ENCODE peak calls at places on chromosomes 6 and 20, in four cellular contexts. S is SK-N-SH, X is pancreas, D is sigmoid colon. R is an unnamed sample.
A peak's percentile ranks its signal among the peaks of the same experiment; 100 is the strongest.

GRCh38 chr20:47318027-47318595 is 38.4 kb downstream of the ZMYND8 start:
- DNase-seq in D (peak; percentile 82), S (no peak), X (no peak), R (no peak)

GRCh38 chr6:145904878-145905277 is 59.3 kb downstream of the SHPRH start:
- DNase-seq in D (no peak), S (no peak), X (no peak), R (no peak)

GRCh38 chr20:25287631-25288290 is 39.9 kb downstream of the PYGB start:
- DNase-seq in D (peak; percentile 18), S (no peak), X (peak; percentile 21), R (no peak)

GRCh38 chr6:111871725-111872520 is 1.3 kb downstream of the FYN start:
- DNase-seq in X (no peak), S (peak; percentile 71), D (peak; percentile 72), R (no peak)

GRCh38 chr20:37314617-37315292 is 25.3 kb downstream of the MANBAL start:
- DNase-seq in X (no peak), D (peak; percentile 85), S (peak; percentile 78), R (no peak)

GRCh38 chr20:12715371-12715770 is 293.4 kb upstream of the SPTLC3 start:
- DNase-seq in X (no peak), S (no peak), D (no peak), R (no peak)

GRCh38 chr20:21377701-21378100 is 19.6 kb downstream of the NKX2-4 start:
- DNase-seq in D (no peak), S (no peak), X (no peak), R (no peak)

GRCh38 chr6:169253745-169254238 is at the start of gene THBS2:
- DNase-seq in D (peak; percentile 92), X (no peak), S (no peak), R (no peak)

DNA sequence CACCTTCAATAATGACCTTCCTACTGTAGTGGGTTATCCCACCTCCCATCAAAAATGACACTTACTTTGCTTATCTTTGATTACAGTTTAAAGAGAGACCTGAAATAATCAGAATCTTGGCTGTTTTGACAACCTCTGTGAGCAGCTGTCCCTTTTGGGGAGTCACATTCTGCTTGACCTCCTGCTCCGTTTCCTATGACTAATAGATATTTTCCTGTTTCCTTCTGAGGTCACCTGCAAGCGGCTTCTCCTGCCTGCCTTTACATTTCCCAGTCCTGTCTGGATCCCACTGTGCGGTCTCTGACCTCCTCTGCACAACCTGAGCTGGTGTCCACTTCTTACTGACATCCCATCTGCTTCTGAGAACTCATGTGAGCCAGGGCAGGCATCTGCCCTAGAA is 54.2 kb downstream of the TRAM2 start:
- DNase-seq in D (no peak), X (no peak), S (no peak), R (no peak)
- H3K4me1 ChIP-seq in D (peaks cover 32% of the 10 kb centered on the region), X (no peaks in the 10 kb centered on the region), S (peaks cover 45% of the 10 kb centered on the region), R (no peaks in the 10 kb centered on the region)

DNA sequence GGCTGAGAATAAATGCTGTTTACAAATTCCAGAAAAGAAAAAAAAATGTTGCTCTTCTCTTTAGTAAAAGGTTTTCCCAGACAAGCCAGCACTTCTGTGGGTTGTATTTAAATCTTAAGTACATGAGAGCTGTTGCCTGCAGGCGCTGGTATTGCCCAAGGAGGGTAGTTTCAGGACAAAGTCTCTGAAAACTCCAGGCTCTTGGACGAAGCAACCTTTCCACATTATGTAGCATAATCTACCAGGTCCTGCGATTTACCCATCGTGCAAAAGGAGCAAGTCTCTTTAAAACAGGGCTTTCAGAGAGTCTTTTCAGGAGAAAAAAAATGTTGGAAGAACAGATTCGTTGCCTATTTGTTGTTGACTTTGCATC is 65.6 kb downstream of the PLG start:
- DNase-seq in X (no peak), S (no peak), D (no peak), R (no peak)
- TF ChIP-seq CTCF in X (no peak), S (no peak), D (no peak), R (no peak)

DNA sequence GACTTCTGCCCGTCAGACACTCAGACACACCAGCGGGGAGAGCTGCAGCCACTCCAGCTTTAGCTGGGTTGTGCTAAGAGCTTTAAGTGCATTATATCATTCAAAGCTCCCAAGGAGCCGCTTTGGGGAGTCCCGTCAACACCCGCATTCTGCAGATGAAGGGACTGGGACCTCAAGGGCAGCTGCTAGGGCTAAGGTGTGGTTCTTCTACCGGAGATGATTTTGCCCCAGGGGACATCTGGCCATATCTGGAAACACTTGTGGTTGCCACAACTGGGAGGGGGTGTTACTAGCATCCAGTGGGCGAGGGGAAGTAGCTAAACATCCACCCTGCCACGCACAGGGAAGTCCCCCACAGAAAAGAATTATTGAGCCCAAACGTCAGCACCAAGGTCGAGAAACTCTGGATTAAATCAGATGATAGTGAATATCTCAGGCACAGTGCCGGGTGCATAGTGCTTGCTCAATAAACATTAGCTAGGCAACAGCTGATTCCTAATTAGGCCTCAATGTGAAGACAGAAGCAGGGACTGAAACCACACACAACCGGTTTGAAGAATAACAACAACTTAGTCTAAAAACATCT is 29.6 kb downstream of the PMEPA1 start:
- DNase-seq in D (no peak), S (no peak), X (no peak), R (no peak)
- H3K27ac ChIP-seq in D (no peak overlapping the region), S (no peak overlapping the region), X (no peak overlapping the region), R (no peak overlapping the region)

DNA sequence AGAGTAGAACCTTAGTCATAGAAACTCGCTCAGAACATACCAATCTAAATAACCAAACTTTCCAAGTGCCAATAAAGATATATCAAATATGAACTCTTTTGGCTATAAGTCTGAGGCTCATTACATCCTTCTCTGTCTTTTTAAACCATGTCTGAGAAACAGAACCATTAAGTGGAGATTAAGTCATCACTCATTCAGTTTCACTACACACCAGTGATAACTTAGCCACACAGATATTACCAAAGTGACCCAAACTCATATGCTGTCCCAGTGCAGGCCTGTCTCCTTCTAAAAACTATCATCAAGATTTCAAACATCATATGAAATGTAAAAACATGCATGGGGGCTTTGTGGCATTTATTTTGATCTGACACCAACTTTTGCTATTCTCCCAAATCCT is 12.0 kb downstream of the GCLC start:
- DNase-seq in S (no peak), X (no peak), D (no peak), R (no peak)
- H3K4me1 ChIP-seq in S (peaks cover 7% of the 10 kb centered on the region), X (peaks cover 15% of the 10 kb centered on the region), D (peaks cover 69% of the 10 kb centered on the region), R (no peaks in the 10 kb centered on the region)

GRCh38 chr6:128712898-128713297 is 170.0 kb upstream of the LAMA2 start:
- DNase-seq in X (no peak), D (no peak), S (no peak), R (no peak)
- TF ChIP-seq CTCF in X (no peak), D (no peak), S (no peak), R (no peak)

GRCh38 chr20:23879328-23879798 is at the start of gene CST5:
- DNase-seq in S (no peak), D (no peak), X (no peak), R (no peak)
- H3K27ac ChIP-seq in S (no peak within 1 kb of the TSS), D (no peak within 1 kb of the TSS), X (peak within 1 kb of the TSS; percentile 36), R (no peak within 1 kb of the TSS)

GRCh38 chr6:53338304-53338703 is 10.4 kb downstream of the ELOVL5 start:
- DNase-seq in X (no peak), S (no peak), D (no peak), R (no peak)

GRCh38 chr6:53339424-53339823 is 9.3 kb downstream of the ELOVL5 start:
- DNase-seq in S (no peak), X (no peak), D (no peak), R (no peak)

GRCh38 chr6:53343092-53343491 is 5.7 kb downstream of the ELOVL5 start:
- DNase-seq in S (no peak), X (no peak), D (no peak), R (no peak)

GRCh38 chr6:53342210-53342609 is 6.5 kb downstream of the ELOVL5 start:
- DNase-seq in D (no peak), S (no peak), X (no peak), R (no peak)

GRCh38 chr6:53340536-53340935 is 8.2 kb downstream of the ELOVL5 start:
- DNase-seq in X (no peak), D (no peak), S (no peak), R (no peak)
- H3K4me1 ChIP-seq in X (no peaks in the 10 kb centered on the region), D (peaks cover 41% of the 10 kb centered on the region), S (peaks cover 19% of the 10 kb centered on the region), R (peaks cover 71% of the 10 kb centered on the region)

DNA sequence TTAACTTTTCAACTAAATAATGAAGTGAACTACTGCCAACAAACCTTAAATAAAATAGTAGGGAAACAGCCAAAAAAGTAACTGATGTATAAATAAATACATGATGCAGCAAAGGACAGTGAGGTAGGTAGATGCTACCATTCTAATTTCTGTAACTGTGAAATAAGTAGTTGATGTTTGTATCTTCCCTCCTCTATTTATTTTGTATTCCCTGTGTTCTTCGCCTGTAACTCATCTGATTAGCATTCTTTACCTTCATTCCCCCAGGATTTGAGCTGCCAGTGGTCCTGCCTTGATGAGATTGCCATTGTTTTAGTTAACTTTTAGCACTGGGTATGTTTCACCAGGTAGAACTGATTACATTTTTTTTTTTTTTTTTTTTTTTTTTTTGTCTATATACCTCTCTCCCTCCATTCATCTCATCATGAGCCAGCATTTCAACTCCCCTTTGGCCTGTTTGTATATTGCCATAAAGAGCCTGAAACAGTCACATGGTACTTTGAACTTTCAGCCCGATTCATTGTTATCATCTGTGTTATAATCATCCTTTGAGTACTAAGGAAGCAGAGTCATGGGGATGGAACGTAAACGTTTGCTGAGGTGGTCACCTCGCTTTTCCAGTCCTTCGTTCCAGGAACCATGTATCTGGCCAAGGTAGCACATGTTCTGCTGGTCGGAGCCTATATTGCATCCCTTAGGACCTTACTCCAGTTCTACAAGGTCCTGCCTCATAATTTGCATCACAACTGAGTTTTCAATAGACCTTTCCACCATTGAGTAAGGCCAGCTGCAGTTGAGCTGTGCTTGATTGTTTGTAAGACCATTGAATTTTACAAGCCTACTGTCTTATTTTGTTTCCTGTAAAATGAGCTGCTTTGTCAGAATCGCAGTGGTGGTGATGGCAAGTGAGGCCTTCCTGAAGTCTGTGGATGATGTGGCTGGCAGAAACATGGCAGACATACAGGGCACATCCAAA is 107.6 kb downstream of the JAG1 start:
- DNase-seq in S (no peak), X (no peak), D (no peak), R (no peak)
- TF ChIP-seq CTCF in S (no peak), X (no peak), D (no peak), R (no peak)

GRCh38 chr6:30554962-30555361 is 1.3 kb downstream of the GNL1 start:
- DNase-seq in S (no peak), D (no peak), X (no peak), R (no peak)
- H3K27ac ChIP-seq in S (peak overlapping the region; percentile 90), D (peak overlapping the region; percentile 96), X (no peak overlapping the region), R (peak overlapping the region; percentile 98)

R was measured in CD8-positive, alpha-beta T cell.